ENCODE peak calls at places on chromosomes 4 and X, in five cellular contexts. One of them, this sample, is unnamed.

GRCh38 chrX:155132110-155132509 is 60.8 kb downstream of the BRCC3 start:
- DNase-seq in AG08395: no peak
- DNase-seq in memory B cell: no peak
- DNase-seq in aorta: no peak
- DNase-seq in CD8-positive, alpha-beta memory T cell: no peak
- DNase-seq in this sample: no peak

GRCh38 chr4:99201687-99202086 is 17.4 kb downstream of the ADH6 start:
- DNase-seq in AG08395: peak; percentile 42
- DNase-seq in memory B cell: no peak
- DNase-seq in aorta: no peak
- DNase-seq in CD8-positive, alpha-beta memory T cell: no peak
- DNase-seq in this sample: no peak

GRCh38 chr4:56276547-56276946 is 110.7 kb downstream of the AASDH start:
- DNase-seq in AG08395: no peak
- DNase-seq in memory B cell: no peak
- DNase-seq in aorta: no peak
- DNase-seq in CD8-positive, alpha-beta memory T cell: no peak
- DNase-seq in this sample: no peak

GRCh38 chr4:145625677-145626622 is 6.8 kb downstream of the MMAA start:
- DNase-seq in AG08395: no peak
- DNase-seq in memory B cell: no peak
- DNase-seq in aorta: no peak
- DNase-seq in CD8-positive, alpha-beta memory T cell: no peak
- DNase-seq in this sample: no peak

GRCh38 chrX:107480272-107480671 is 30.8 kb downstream of the FRMPD3 start:
- DNase-seq in AG08395: no peak
- DNase-seq in memory B cell: no peak
- DNase-seq in aorta: no peak
- DNase-seq in CD8-positive, alpha-beta memory T cell: peak; percentile 1
- DNase-seq in this sample: no peak

GRCh38 chr4:8185280-8185679 is 13.8 kb upstream of the SH3TC1 start:
- DNase-seq in AG08395: peak; percentile 94
- DNase-seq in memory B cell: no peak
- DNase-seq in aorta: no peak
- DNase-seq in CD8-positive, alpha-beta memory T cell: no peak
- DNase-seq in this sample: no peak

GRCh38 chr4:2799971-2800690 is 7.2 kb downstream of the SH3BP2 start:
- DNase-seq in AG08395: no peak
- DNase-seq in memory B cell: no peak
- DNase-seq in aorta: peak; percentile 77
- DNase-seq in CD8-positive, alpha-beta memory T cell: no peak
- DNase-seq in this sample: no peak

GRCh38 chr4:88958080-88958479 is 98.9 kb downstream of the FAM13A start:
- DNase-seq in AG08395: no peak
- DNase-seq in memory B cell: no peak
- DNase-seq in aorta: no peak
- DNase-seq in CD8-positive, alpha-beta memory T cell: no peak
- DNase-seq in this sample: no peak

GRCh38 chr4:146585761-146586333 is 52.8 kb upstream of the POU4F2 start:
- DNase-seq in AG08395: peak; percentile 68
- DNase-seq in memory B cell: no peak
- DNase-seq in aorta: no peak
- DNase-seq in CD8-positive, alpha-beta memory T cell: no peak
- DNase-seq in this sample: no peak

GRCh38 chr4:21949073-21949457 is 493 bp upstream of the KCNIP4 start:
- DNase-seq in AG08395: no peak
- DNase-seq in memory B cell: no peak
- DNase-seq in aorta: no peak
- DNase-seq in CD8-positive, alpha-beta memory T cell: no peak
- DNase-seq in this sample: no peak

GRCh38 chr4:54085284-54085683 is 14.7 kb upstream of the GSX2 start:
- DNase-seq in AG08395: peak; percentile 88
- DNase-seq in memory B cell: no peak
- DNase-seq in aorta: no peak
- DNase-seq in CD8-positive, alpha-beta memory T cell: no peak
- DNase-seq in this sample: peak; percentile 89

GRCh38 chr4:83259586-83259985 is 25.0 kb downstream of the COQ2 start:
- DNase-seq in AG08395: no peak
- DNase-seq in memory B cell: no peak
- DNase-seq in aorta: no peak
- DNase-seq in CD8-positive, alpha-beta memory T cell: no peak
- DNase-seq in this sample: no peak

GRCh38 chr4:12712648-12713339 is 771.3 kb downstream of the RAB28 start:
- DNase-seq in AG08395: no peak
- DNase-seq in memory B cell: no peak
- DNase-seq in aorta: no peak
- DNase-seq in CD8-positive, alpha-beta memory T cell: no peak
- DNase-seq in this sample: no peak

GRCh38 chr4:174928174-174928573 is 10.0 kb downstream of the ADAM29 start:
- DNase-seq in AG08395: no peak
- DNase-seq in memory B cell: no peak
- DNase-seq in aorta: no peak
- DNase-seq in CD8-positive, alpha-beta memory T cell: peak; percentile 3
- DNase-seq in this sample: no peak

GRCh38 chrX:153644356-153645125 is 2.5 kb upstream of the DUSP9 start:
- DNase-seq in AG08395: no peak
- DNase-seq in memory B cell: no peak
- DNase-seq in aorta: peak; percentile 68
- DNase-seq in CD8-positive, alpha-beta memory T cell: no peak
- DNase-seq in this sample: no peak

GRCh38 chr4:142846105-142846728 is at the start of gene INPP4B:
- DNase-seq in AG08395: peak; percentile 48
- DNase-seq in memory B cell: no peak
- DNase-seq in aorta: peak; percentile 83
- DNase-seq in CD8-positive, alpha-beta memory T cell: no peak
- DNase-seq in this sample: peak; percentile 14

GRCh38 chr4:115396034-115396433 is 282.6 kb upstream of the NDST4 start:
- DNase-seq in AG08395: no peak
- DNase-seq in memory B cell: no peak
- DNase-seq in aorta: no peak
- DNase-seq in CD8-positive, alpha-beta memory T cell: no peak
- DNase-seq in this sample: no peak

GRCh38 chr4:40283968-40284367 is 51.2 kb upstream of the CHRNA9 start:
- DNase-seq in AG08395: no peak
- DNase-seq in memory B cell: no peak
- DNase-seq in aorta: no peak
- DNase-seq in CD8-positive, alpha-beta memory T cell: peak; percentile 58
- DNase-seq in this sample: peak; percentile 80

GRCh38 chrX:101287402-101287801 is 3.7 kb downstream of the TAF7L start:
- DNase-seq in AG08395: peak; percentile 47
- DNase-seq in memory B cell: peak; percentile 15
- DNase-seq in aorta: no peak
- DNase-seq in CD8-positive, alpha-beta memory T cell: no peak
- DNase-seq in this sample: peak; percentile 9

GRCh38 chr4:40316333-40316781 is 18.8 kb upstream of the CHRNA9 start:
- DNase-seq in AG08395: peak; percentile 73
- DNase-seq in memory B cell: no peak
- DNase-seq in aorta: no peak
- DNase-seq in CD8-positive, alpha-beta memory T cell: no peak
- DNase-seq in this sample: peak; percentile 78

GRCh38 chrX:30835373-30835772 is 53.7 kb downstream of the TAB3 start:
- DNase-seq in AG08395: no peak
- DNase-seq in memory B cell: no peak
- DNase-seq in aorta: no peak
- DNase-seq in CD8-positive, alpha-beta memory T cell: no peak
- DNase-seq in this sample: no peak

GRCh38 chrX:47802589-47802988 is 34.1 kb upstream of the ZNF81 start:
- DNase-seq in AG08395: no peak
- DNase-seq in memory B cell: no peak
- DNase-seq in aorta: no peak
- DNase-seq in CD8-positive, alpha-beta memory T cell: no peak
- DNase-seq in this sample: no peak

GRCh38 chrX:39613997-39614679 is 483.6 kb downstream of the BCOR start:
- DNase-seq in AG08395: no peak
- DNase-seq in memory B cell: no peak
- DNase-seq in aorta: no peak
- DNase-seq in CD8-positive, alpha-beta memory T cell: no peak
- DNase-seq in this sample: no peak

GRCh38 chr4:133320576-133321170 is 171.6 kb downstream of the PCDH10 start:
- DNase-seq in AG08395: no peak
- DNase-seq in memory B cell: no peak
- DNase-seq in aorta: no peak
- DNase-seq in CD8-positive, alpha-beta memory T cell: no peak
- DNase-seq in this sample: no peak

GRCh38 chr4:13627185-13627605 is 330 bp downstream of the BOD1L1 start:
- DNase-seq in AG08395: no peak
- DNase-seq in memory B cell: no peak
- DNase-seq in aorta: peak; percentile 76
- DNase-seq in CD8-positive, alpha-beta memory T cell: no peak
- DNase-seq in this sample: no peak

GRCh38 chr4:2745981-2746806 is 9.9 kb downstream of the TNIP2 start:
- DNase-seq in AG08395: peak; percentile 66
- DNase-seq in memory B cell: peak; percentile 70
- DNase-seq in aorta: peak; percentile 85
- DNase-seq in CD8-positive, alpha-beta memory T cell: peak; percentile 79
- DNase-seq in this sample: peak; percentile 55

GRCh38 chr4:106588906-106589305 is 220.3 kb upstream of the GIMD1 start:
- DNase-seq in AG08395: no peak
- DNase-seq in memory B cell: no peak
- DNase-seq in aorta: no peak
- DNase-seq in CD8-positive, alpha-beta memory T cell: no peak
- DNase-seq in this sample: no peak

GRCh38 chrX:65589304-65589703 is 54.7 kb upstream of the LAS1L start:
- DNase-seq in AG08395: no peak
- DNase-seq in memory B cell: no peak
- DNase-seq in aorta: no peak
- DNase-seq in CD8-positive, alpha-beta memory T cell: no peak
- DNase-seq in this sample: no peak

GRCh38 chr4:119517361-119518229 is 111.0 kb downstream of the PDE5A start:
- DNase-seq in AG08395: peak; percentile 32
- DNase-seq in memory B cell: no peak
- DNase-seq in aorta: no peak
- DNase-seq in CD8-positive, alpha-beta memory T cell: no peak
- DNase-seq in this sample: no peak

GRCh38 chr4:8323947-8324555 is 54.5 kb downstream of the HTRA3 start:
- DNase-seq in AG08395: no peak
- DNase-seq in memory B cell: no peak
- DNase-seq in aorta: peak; percentile 47
- DNase-seq in CD8-positive, alpha-beta memory T cell: no peak
- DNase-seq in this sample: no peak

GRCh38 chr4:173264245-173264959 is 69.8 kb downstream of the HMGB2 start:
- DNase-seq in AG08395: peak; percentile 36
- DNase-seq in memory B cell: no peak
- DNase-seq in aorta: no peak
- DNase-seq in CD8-positive, alpha-beta memory T cell: no peak
- DNase-seq in this sample: no peak

GRCh38 chrX:68463880-68464279 is 30.6 kb upstream of the OPHN1 start:
- DNase-seq in AG08395: no peak
- DNase-seq in memory B cell: no peak
- DNase-seq in aorta: no peak
- DNase-seq in CD8-positive, alpha-beta memory T cell: no peak
- DNase-seq in this sample: no peak

GRCh38 chr4:169491211-169491610 is 121.2 kb downstream of the NEK1 start:
- DNase-seq in AG08395: no peak
- DNase-seq in memory B cell: no peak
- DNase-seq in aorta: no peak
- DNase-seq in CD8-positive, alpha-beta memory T cell: no peak
- DNase-seq in this sample: no peak

GRCh38 chr4:182745268-182745667 is 171.9 kb downstream of the DCTD start:
- DNase-seq in AG08395: no peak
- DNase-seq in memory B cell: no peak
- DNase-seq in aorta: no peak
- DNase-seq in CD8-positive, alpha-beta memory T cell: no peak
- DNase-seq in this sample: no peak

This sample was measured in kidney epithelial cell.